ENCODE peak calls at places on chromosome 12, in six cellular contexts. J, K, I, V, M and D are unnamed samples.
A peak's percentile ranks its signal among the peaks of the same experiment; 100 is the strongest.

GRCh38 chr12:6547987-6548386 is 7.9 kb downstream of the IFFO1 start:
- DNase-seq in J (peak; percentile 66), K (peak; percentile 53), I (no peak), V (peak; percentile 90), M (peak; percentile 52), D (no peak)

GRCh38 chr12:26434299-26434915 is 239.0 kb downstream of the SSPN start:
- DNase-seq in J (no peak), K (no peak), I (peak; percentile 7), V (peak; percentile 46), M (peak; percentile 3), D (no peak)

GRCh38 chr12:110248096-110248447 is 33.0 kb upstream of the ATP2A2 start:
- DNase-seq in J (no peak), K (no peak), I (peak; percentile 55), V (no peak), M (no peak), D (no peak)

GRCh38 chr12:11805680-11806079 is 156.2 kb downstream of the ETV6 start:
- DNase-seq in J (no peak), K (no peak), I (no peak), V (no peak), M (no peak), D (no peak)

GRCh38 chr12:29782285-29782820 is 1.4 kb downstream of the TMTC1 start:
- DNase-seq in J (peak; percentile 63), K (no peak), I (peak; percentile 3), V (peak; percentile 80), M (no peak), D (no peak)

GRCh38 chr12:52798003-52798670 is 2.2 kb upstream of the KRT3 start:
- DNase-seq in J (no peak), K (no peak), I (no peak), V (peak; percentile 79), M (no peak), D (no peak)

GRCh38 chr12:76026643-76027063 is 4.9 kb downstream of the PHLDA1 start:
- DNase-seq in J (no peak), K (no peak), I (no peak), V (peak; percentile 34), M (no peak), D (no peak)

GRCh38 chr12:108519558-108519957 is 4.5 kb downstream of the FICD start:
- DNase-seq in J (peak; percentile 50), K (no peak), I (no peak), V (no peak), M (no peak), D (no peak)

GRCh38 chr12:109255377-109255776 is 53.7 kb downstream of the FOXN4 start:
- DNase-seq in J (no peak), K (no peak), I (no peak), V (peak; percentile 8), M (no peak), D (no peak)

GRCh38 chr12:125203145-125203765 is 138.0 kb downstream of the AACS start:
- DNase-seq in J (no peak), K (no peak), I (no peak), V (no peak), M (no peak), D (no peak)

GRCh38 chr12:57416039-57416996 is 14.5 kb downstream of the R3HDM2 start:
- DNase-seq in J (no peak), K (no peak), I (no peak), V (peak; percentile 36), M (no peak), D (no peak)

GRCh38 chr12:105024926-105025325 is 38.8 kb downstream of the NOPCHAP1 start:
- DNase-seq in J (no peak), K (no peak), I (no peak), V (no peak), M (no peak), D (no peak)

GRCh38 chr12:116924558-116925453 is 14.1 kb downstream of the FBXW8 start:
- DNase-seq in J (no peak), K (no peak), I (no peak), V (peak; percentile 92), M (peak; percentile 4), D (peak; percentile 15)

GRCh38 chr12:19959353-19959752 is 409.0 kb upstream of the PDE3A start:
- DNase-seq in J (no peak), K (no peak), I (no peak), V (peak; percentile 38), M (no peak), D (no peak)

GRCh38 chr12:16300706-16301105 is 23.2 kb upstream of the SLC15A5 start:
- DNase-seq in J (no peak), K (no peak), I (no peak), V (no peak), M (no peak), D (no peak)

GRCh38 chr12:43776498-43776897 is 17.7 kb downstream of the IRAK4 start:
- DNase-seq in J (no peak), K (no peak), I (no peak), V (peak; percentile 13), M (no peak), D (peak; percentile 7)

GRCh38 chr12:120761581-120761980 is 36.0 kb downstream of the ACADS start:
- DNase-seq in J (no peak), K (no peak), I (no peak), V (peak; percentile 39), M (peak; percentile 1), D (no peak)

GRCh38 chr12:1284611-1285010 is 293.6 kb downstream of the ERC1 start:
- DNase-seq in J (no peak), K (no peak), I (no peak), V (no peak), M (no peak), D (no peak)

GRCh38 chr12:106179086-106179485 is 40.3 kb upstream of the NUAK1 start:
- DNase-seq in J (no peak), K (no peak), I (no peak), V (no peak), M (no peak), D (no peak)

GRCh38 chr12:121537814-121538698 is 42.8 kb downstream of the KDM2B start:
- DNase-seq in J (no peak), K (peak; percentile 50), I (no peak), V (no peak), M (no peak), D (no peak)

GRCh38 chr12:98780261-98780660 is 135.2 kb downstream of the APAF1 start:
- DNase-seq in J (no peak), K (no peak), I (no peak), V (peak; percentile 56), M (no peak), D (no peak)

GRCh38 chr12:131617596-131618302 is 93.1 kb upstream of the SFSWAP start:
- DNase-seq in J (no peak), K (no peak), I (no peak), V (no peak), M (no peak), D (no peak)

GRCh38 chr12:34604631-34605509 is 582.6 kb downstream of the ALG10 start:
- DNase-seq in J (peak; percentile 52), K (no peak), I (no peak), V (no peak), M (no peak), D (no peak)

GRCh38 chr12:2248087-2248900 is 195.5 kb downstream of the CACNA1C start:
- DNase-seq in J (no peak), K (no peak), I (no peak), V (peak; percentile 64), M (peak; percentile 44), D (no peak)

GRCh38 chr12:83122623-83122934 is 435.9 kb downstream of the TMTC2 start:
- DNase-seq in J (no peak), K (no peak), I (no peak), V (no peak), M (no peak), D (no peak)

GRCh38 chr12:15644700-15645099 is 144.5 kb downstream of the EPS8 start:
- DNase-seq in J (no peak), K (no peak), I (no peak), V (peak; percentile 65), M (no peak), D (no peak)

GRCh38 chr12:104672501-104673265 is 215.9 kb downstream of the CHST11 start:
- DNase-seq in J (peak; percentile 92), K (no peak), I (no peak), V (peak; percentile 55), M (no peak), D (no peak)

GRCh38 chr12:112347521-112347920 is 34.7 kb downstream of the HECTD4 start:
- DNase-seq in J (no peak), K (no peak), I (no peak), V (peak; percentile 93), M (no peak), D (no peak)

GRCh38 chr12:113932411-113933196 is 33.5 kb downstream of the RBM19 start:
- DNase-seq in J (no peak), K (peak; percentile 68), I (no peak), V (peak; percentile 21), M (no peak), D (no peak)